ENCODE peak calls at places on chromosome 15, in ten cellular contexts. X, M, Z, I, N, V, H, Q, A and G are unnamed samples.

GRCh38 chr15:28932361-28932760 is 46.6 kb downstream of the APBA2 start:
- DNase-seq in H (no peak), N (no peak), I (no peak), A (no peak), V (no peak), Z (no peak), M (no peak), Q (no peak), X (no peak), G (no peak)

GRCh38 chr15:66951531-66951930 is 113.9 kb upstream of the SMAD3 start:
- DNase-seq in A (no peak), X (no peak), M (no peak), N (no peak), V (no peak), H (no peak), Z (no peak), Q (no peak), I (no peak), G (no peak)

GRCh38 chr15:37132826-37133417 is 32.6 kb upstream of the MEIS2 start:
- DNase-seq in I (no peak), Z (no peak), V (no peak), X (no peak), N (no peak), H (no peak), A (no peak), Q (no peak), M (no peak), G (no peak)

GRCh38 chr15:64017082-64017588 is 29.1 kb downstream of the DAPK2 start:
- DNase-seq in A (no peak), Q (no peak), V (peak), N (peak), X (peak), M (no peak), I (peak), H (peak), Z (no peak), G (no peak)

GRCh38 chr15:89225588-89225987 is 4.2 kb upstream of the RLBP1 start:
- DNase-seq in V (no peak), A (no peak), M (no peak), Z (no peak), Q (no peak), X (no peak), N (no peak), I (no peak), H (no peak), G (no peak)

GRCh38 chr15:97909291-97909891 is 51.1 kb upstream of the ARRDC4 start:
- DNase-seq in A (peak), V (peak), Q (peak), I (peak), N (peak), Z (peak), H (peak), X (no peak), M (no peak), G (peak)

GRCh38 chr15:91100561-91101355 is 701 bp downstream of the SV2B start:
- DNase-seq in Z (no peak), Q (peak), N (no peak), X (no peak), M (no peak), I (peak), A (no peak), H (peak), V (no peak), G (no peak)

GRCh38 chr15:78072080-78072892 is 5.2 kb downstream of the TBC1D2B start:
- DNase-seq in X (no peak), V (no peak), A (peak), Q (peak), H (peak), I (peak), M (peak), Z (no peak), N (no peak), G (no peak)

GRCh38 chr15:79849789-79850188 is 47.0 kb downstream of the MTHFS start:
- DNase-seq in Z (no peak), I (peak), Q (peak), A (no peak), V (peak), X (peak), N (peak), H (peak), M (peak), G (no peak)